ENCODE peak calls at places on chromosome 6, in four cellular contexts. W is pancreas; L is CD8-positive, alpha-beta T cell; C is CD4-positive, CD25-positive, alpha-beta regulatory T cell. A is an unnamed sample. For H3K27me3 and H3K36me3, the result is how much of the 10 kb centered on the place peaks cover.

GRCh38 chr6:12761376-12762115 is 45.0 kb downstream of the PHACTR1 start:
- DNase-seq in W (no peak), L (no peak), C (no peak), A (no peak)

GRCh38 chr6:6654599-6655575 is 66.4 kb downstream of the LY86 start:
- DNase-seq in W (no peak), L (no peak), C (no peak), A (no peak)

GRCh38 chr6:160227769-160228161 is 30.9 kb downstream of the SLC22A2 start:
- DNase-seq in W (no peak), L (no peak), C (no peak), A (no peak)

GRCh38 chr6:109260126-109260525 is 122.1 kb downstream of the CD164 start:
- DNase-seq in W (no peak), L (no peak), C (no peak), A (no peak)

GRCh38 chr6:5471637-5472430 is 210.5 kb downstream of the FARS2 start:
- DNase-seq in W (no peak), L (no peak), C (no peak), A (no peak)

GRCh38 chr6:149696904-149697303 is 21.0 kb downstream of the LATS1 start:
- DNase-seq in W (no peak), L (no peak), C (no peak), A (no peak)

GRCh38 chr6:83057705-83058321 is 7.8 kb downstream of the UBE3D start:
- DNase-seq in W (no peak), L (no peak), C (no peak), A (no peak)

GRCh38 chr6:22099241-22099640 is 197.6 kb downstream of the PRL start:
- DNase-seq in W (no peak), L (no peak), C (no peak), A (no peak)

GRCh38 chr6:4819706-4820283 is 43.6 kb downstream of the CDYL start:
- DNase-seq in W (no peak), L (no peak), C (no peak), A (no peak)

GRCh38 chr6:161439093-161439492 is 165.2 kb upstream of the AGPAT4 start:
- DNase-seq in W (peak), L (no peak), C (no peak), A (no peak)

GRCh38 chr6:57177545-57178225 is 5.6 kb downstream of the BAG2 start:
- DNase-seq in W (no peak), L (no peak), C (no peak), A (no peak)

GRCh38 chr6:40894962-40895799 is 143.8 kb downstream of the UNC5CL start:
- DNase-seq in W (peak), L (no peak), C (no peak), A (no peak)

GRCh38 chr6:132995432-132995831 is 181.1 kb downstream of the RPS12 start:
- DNase-seq in W (no peak), L (no peak), C (no peak), A (no peak)

GRCh38 chr6:48977573-48977972 is 485.5 kb downstream of the MMUT start:
- DNase-seq in W (no peak), L (no peak), C (no peak), A (no peak)

GRCh38 chr6:21808045-21808470 is 214.5 kb downstream of the SOX4 start:
- DNase-seq in W (no peak), L (no peak), C (no peak), A (no peak)

GRCh38 chr6:86730216-86730615 is 207.1 kb upstream of the HTR1E start:
- DNase-seq in W (no peak), L (no peak), C (no peak), A (no peak)

GRCh38 chr6:64694356-64694755 is 1012.7 kb downstream of the EYS start:
- DNase-seq in W (no peak), L (no peak), C (no peak), A (no peak)

GRCh38 chr6:139338845-139339244 is 35.6 kb downstream of the CITED2 start:
- DNase-seq in W (no peak), L (no peak), C (no peak), A (no peak)

GRCh38 chr6:168280899-168281245 is 38.7 kb downstream of the DACT2 start:
- DNase-seq in W (no peak), L (no peak), C (no peak), A (no peak)

GRCh38 chr6:39688494-39688893 is 36.7 kb downstream of the KIF6 start:
- DNase-seq in W (no peak), L (no peak), C (no peak), A (no peak)

GRCh38 chr6:160124007-160124406 is 2.4 kb downstream of the SLC22A1 start:
- DNase-seq in W (no peak), L (no peak), C (no peak), A (no peak)

GRCh38 chr6:105669232-105669631 is 266.4 kb upstream of the PREP start:
- DNase-seq in W (no peak), L (no peak), C (no peak), A (no peak)

GRCh38 chr6:163319609-163320366 is 94.7 kb upstream of the QKI start:
- DNase-seq in W (no peak), L (no peak), C (no peak), A (no peak)

GRCh38 chr6:90194371-90194841 is 102.2 kb downstream of the BACH2 start:
- DNase-seq in W (no peak), L (no peak), C (no peak), A (no peak)

GRCh38 chr6:144283781-144284473 is 1.2 kb upstream of the UTRN start:
- DNase-seq in W (no peak), L (no peak), C (no peak), A (no peak)

GRCh38 chr6:28583463-28583862 is 57.8 kb downstream of the GPX5 start:
- DNase-seq in W (no peak), L (no peak), C (no peak), A (no peak)

GRCh38 chr6:150549007-150549406 is 50.7 kb upstream of the PLEKHG1 start:
- DNase-seq in W (no peak), L (no peak), C (no peak), A (no peak)

GRCh38 chr6:40953486-40953885 is 85.5 kb downstream of the UNC5CL start:
- DNase-seq in W (no peak), L (no peak), C (no peak), A (no peak)

DNA sequence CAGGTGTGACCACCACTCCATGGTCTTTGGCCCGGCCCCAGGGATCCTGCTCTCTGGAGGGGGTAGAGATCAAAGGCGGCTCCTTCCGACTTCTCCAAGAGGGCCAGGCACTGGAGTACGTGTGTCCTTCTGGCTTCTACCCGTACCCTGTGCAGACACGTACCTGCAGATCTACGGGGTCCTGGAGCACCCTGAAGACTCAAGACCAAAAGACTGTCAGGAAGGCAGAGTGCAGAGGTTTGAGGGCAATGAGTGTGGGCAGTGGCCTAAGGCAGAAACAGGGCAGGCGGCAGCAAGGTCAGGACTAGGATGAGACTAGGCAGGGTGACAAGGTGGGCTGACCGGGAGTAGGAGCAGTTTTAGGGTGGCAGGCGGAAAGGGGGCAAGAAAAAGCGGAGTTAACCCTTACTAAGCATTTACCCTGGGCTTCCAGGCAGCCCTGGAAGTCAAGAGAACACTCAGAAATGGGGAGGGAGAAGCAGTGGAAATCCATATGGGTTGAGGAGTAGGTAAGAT is 533 bp downstream of the CFB start:
- DNase-seq in W (no peak), L (no peak), C (no peak), A (no peak)
- H3K27ac ChIP-seq in W (peak), L (no peak), C (no peak), A (no peak)

DNA sequence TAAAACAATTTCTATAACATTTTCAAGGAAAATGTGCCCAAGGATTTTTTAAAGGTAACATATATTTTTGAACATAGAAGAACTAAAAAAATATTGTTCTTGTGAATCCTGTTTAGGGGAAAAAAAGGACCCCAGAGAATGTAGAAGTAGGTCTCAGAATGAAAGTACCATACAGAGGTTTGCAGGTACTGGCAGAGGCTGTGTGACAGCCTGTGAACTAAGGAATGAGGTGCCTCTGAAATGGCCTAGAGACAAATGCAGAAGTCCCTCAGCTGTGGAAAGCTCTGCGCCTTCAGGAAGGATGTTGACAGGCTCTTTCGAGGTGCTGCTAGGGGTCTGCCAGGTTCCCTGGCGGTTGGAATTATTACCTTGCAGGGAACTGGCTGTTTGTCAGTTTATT is 8.5 kb upstream of the TUBB2B start:
- DNase-seq in W (no peak), L (no peak), C (no peak), A (no peak)
- H3K27me3 ChIP-seq in W (under half), L (under half), C (under half), A (under half)

GRCh38 chr6:154596701-154597100 is 86.2 kb upstream of the CNKSR3 start:
- DNase-seq in W (no peak), L (no peak), C (no peak), A (no peak)
- H3K36me3 ChIP-seq in W (under half), L (under half), C (under half), A (under half)

GRCh38 chr6:44801188-44801587 is 413.7 kb downstream of the CDC5L start:
- DNase-seq in W (no peak), L (no peak), C (no peak), A (no peak)

GRCh38 chr6:44789790-44790189 is 402.3 kb downstream of the CDC5L start:
- DNase-seq in W (no peak), L (no peak), C (no peak), A (no peak)

GRCh38 chr6:44800171-44800671 is 412.7 kb downstream of the CDC5L start:
- DNase-seq in W (peak), L (no peak), C (no peak), A (no peak)

GRCh38 chr6:44795326-44795725 is 407.8 kb downstream of the CDC5L start:
- DNase-seq in W (no peak), L (no peak), C (no peak), A (no peak)
- H3K27ac ChIP-seq in W (no peak), L (no peak), C (no peak), A (no peak)

DNA sequence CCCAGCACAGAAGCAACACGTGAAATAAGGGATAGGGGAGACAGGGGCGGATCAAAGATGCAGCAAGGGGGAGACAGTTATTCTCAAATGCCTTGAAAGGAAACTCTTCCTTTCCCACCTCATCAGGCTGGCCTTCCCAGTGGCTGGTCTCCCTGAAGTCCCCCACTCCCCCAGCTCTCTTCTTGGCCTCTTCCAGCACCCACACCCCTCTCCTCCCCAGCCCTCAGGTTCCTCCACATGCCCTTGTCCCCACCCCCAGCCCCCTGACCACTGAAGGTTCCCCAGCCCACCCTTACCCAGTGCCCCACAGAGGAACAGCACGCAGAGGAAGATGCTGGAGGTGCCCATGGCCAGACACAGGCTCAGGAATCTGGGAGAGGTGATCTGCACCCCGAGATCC is 1.7 kb upstream of the LY6G6D start:
- DNase-seq in W (no peak), L (no peak), C (no peak), A (no peak)
- H3K27me3 ChIP-seq in W (under half), L (under half), C (under half), A (under half)